ENCODE peak calls at places on chromosomes 13 and 19, in ten cellular contexts. A, Q, M, I, X, R, J, W, B and V are unnamed samples.
A peak's percentile ranks its signal among the peaks of the same experiment; 100 is the strongest.

GRCh38 chr13:109803822-109804221 is 17.4 kb upstream of the IRS2 start:
- DNase-seq in A (no peak), Q (no peak), M (no peak), I (no peak), X (no peak), R (no peak), J (no peak), W (no peak), B (no peak), V (no peak)

GRCh38 chr19:54473071-54473941 is at the start of gene CDC42EP5:
- DNase-seq in A (peak; percentile 96), Q (no peak), M (no peak), I (no peak), X (peak; percentile 83), R (peak; percentile 85), J (peak; percentile 82), W (no peak), B (peak; percentile 67), V (peak; percentile 86)

GRCh38 chr19:20664917-20665781 is 3.8 kb upstream of the ZNF626 start:
- DNase-seq in A (peak; percentile 25), Q (no peak), M (no peak), I (no peak), X (peak; percentile 50), R (peak; percentile 57), J (peak; percentile 29), W (no peak), B (peak; percentile 14), V (no peak)

GRCh38 chr13:111577429-111577828 is 257.0 kb downstream of the TEX29 start:
- DNase-seq in A (no peak), Q (no peak), M (no peak), I (no peak), X (no peak), R (no peak), J (no peak), W (no peak), B (no peak), V (no peak)

GRCh38 chr13:45333973-45334922 is 6.7 kb downstream of the TPT1 start:
- DNase-seq in A (no peak), Q (peak; percentile 97), M (peak; percentile 31), I (peak; percentile 25), X (no peak), R (no peak), J (no peak), W (peak; percentile 21), B (no peak), V (no peak)

GRCh38 chr19:51628153-51628939 is 1.9 kb downstream of the SIGLEC5 start:
- DNase-seq in A (no peak), Q (peak; percentile 18), M (no peak), I (no peak), X (no peak), R (no peak), J (no peak), W (no peak), B (no peak), V (no peak)

GRCh38 chr19:33622809-33623511 is 1.2 kb downstream of the CHST8 start:
- DNase-seq in A (no peak), Q (no peak), M (no peak), I (no peak), X (no peak), R (no peak), J (no peak), W (no peak), B (no peak), V (no peak)

GRCh38 chr19:48635966-48636858 is 967 bp downstream of the DBP start:
- DNase-seq in A (no peak), Q (peak; percentile 42), M (no peak), I (no peak), X (peak; percentile 69), R (no peak), J (no peak), W (peak; percentile 28), B (no peak), V (peak; percentile 63)

GRCh38 chr13:27796544-27797227 is 4.4 kb downstream of the GSX1 start:
- DNase-seq in A (no peak), Q (no peak), M (no peak), I (no peak), X (no peak), R (no peak), J (no peak), W (no peak), B (no peak), V (no peak)

GRCh38 chr13:108496364-108497215 is 132.8 kb upstream of the MYO16 start:
- DNase-seq in A (no peak), Q (no peak), M (no peak), I (no peak), X (no peak), R (no peak), J (no peak), W (no peak), B (no peak), V (no peak)

GRCh38 chr19:31838163-31838798 is 489.0 kb upstream of the TSHZ3 start:
- DNase-seq in A (no peak), Q (no peak), M (no peak), I (no peak), X (no peak), R (peak; percentile 27), J (no peak), W (no peak), B (no peak), V (no peak)

GRCh38 chr19:19634516-19635312 is 6.7 kb upstream of the LPAR2 start:
- DNase-seq in A (no peak), Q (no peak), M (no peak), I (no peak), X (no peak), R (no peak), J (no peak), W (no peak), B (no peak), V (no peak)

GRCh38 chr13:21913010-21913409 is 242.1 kb downstream of the FGF9 start:
- DNase-seq in A (peak; percentile 23), Q (no peak), M (no peak), I (no peak), X (no peak), R (no peak), J (no peak), W (no peak), B (no peak), V (no peak)

GRCh38 chr19:9981406-9982260 is 28.7 kb downstream of the COL5A3 start:
- DNase-seq in A (no peak), Q (no peak), M (no peak), I (no peak), X (no peak), R (no peak), J (no peak), W (no peak), B (no peak), V (no peak)

GRCh38 chr13:67351114-67351513 is 121.0 kb upstream of the PCDH9 start:
- DNase-seq in A (no peak), Q (no peak), M (no peak), I (no peak), X (no peak), R (no peak), J (no peak), W (no peak), B (no peak), V (no peak)

GRCh38 chr19:7251502-7251901 is 42.7 kb downstream of the INSR start:
- DNase-seq in A (no peak), Q (peak; percentile 56), M (no peak), I (no peak), X (no peak), R (no peak), J (no peak), W (no peak), B (no peak), V (no peak)

GRCh38 chr13:27359203-27359821 is 65.1 kb upstream of the GTF3A start:
- DNase-seq in A (peak; percentile 88), Q (peak; percentile 8), M (peak; percentile 50), I (peak; percentile 57), X (peak; percentile 74), R (peak; percentile 72), J (peak; percentile 53), W (peak; percentile 41), B (no peak), V (peak; percentile 79)

GRCh38 chr19:8096071-8096470 is 43.5 kb downstream of the CCL25 start:
- DNase-seq in A (no peak), Q (no peak), M (no peak), I (no peak), X (no peak), R (no peak), J (no peak), W (no peak), B (no peak), V (no peak)

GRCh38 chr13:96817336-96817941 is 176.8 kb downstream of the OXGR1 start:
- DNase-seq in A (no peak), Q (peak; percentile 38), M (no peak), I (no peak), X (no peak), R (no peak), J (no peak), W (no peak), B (no peak), V (no peak)